ENCODE peak calls at places on chromosomes 1 and 21, in five cellular contexts. M is right atrium auricular region; D is CD4-positive, alpha-beta T cell; S is CD8-positive, alpha-beta T cell; V is neural progenitor cell. N is an unnamed sample. For H3K9me3, the result is how much of the 10 kb centered on the place peaks cover.

GRCh38 chr21:26177187-26177586 is 6.6 kb upstream of the APP start:
- DNase-seq in M (no peak), D (no peak), S (no peak), V (no peak), N (no peak)

GRCh38 chr1:101460709-101461108 is 223.9 kb downstream of the S1PR1 start:
- DNase-seq in M (no peak), D (no peak), S (no peak), V (no peak), N (no peak)

GRCh38 chr21:27564684-27565280 is 597.9 kb upstream of the ADAMTS5 start:
- DNase-seq in M (no peak), D (no peak), S (no peak), V (peak), N (no peak)

GRCh38 chr1:15219280-15220023 is 27.6 kb upstream of the FHAD1 start:
- DNase-seq in M (no peak), D (no peak), S (no peak), V (no peak), N (no peak)

GRCh38 chr1:1759456-1760344 is 18.6 kb downstream of the NADK start:
- DNase-seq in M (no peak), D (no peak), S (no peak), V (no peak), N (no peak)

GRCh38 chr1:223273511-223273910 is 90.5 kb downstream of the SUSD4 start:
- DNase-seq in M (no peak), D (no peak), S (no peak), V (no peak), N (no peak)

GRCh38 chr1:12615166-12615915 is 2.7 kb downstream of the DHRS3 start:
- DNase-seq in M (no peak), D (no peak), S (no peak), V (no peak), N (no peak)

GRCh38 chr1:206859082-206859491 is 6.3 kb upstream of the IL20 start:
- DNase-seq in M (no peak), D (no peak), S (no peak), V (no peak), N (no peak)

GRCh38 chr1:228400237-228400651 is 6.4 kb downstream of the TRIM11 start:
- DNase-seq in M (no peak), D (no peak), S (no peak), V (no peak), N (no peak)

GRCh38 chr1:181100015-181100905 is 11.8 kb downstream of the IER5 start:
- DNase-seq in M (no peak), D (no peak), S (no peak), V (peak), N (no peak)

GRCh38 chr21:40800126-40800525 is 46.8 kb downstream of the DSCAM start:
- DNase-seq in M (no peak), D (no peak), S (no peak), V (no peak), N (no peak)

GRCh38 chr1:155649689-155650088 is 38.9 kb downstream of the YY1AP1 start:
- DNase-seq in M (no peak), D (no peak), S (no peak), V (no peak), N (no peak)

GRCh38 chr21:35211767-35212166 is 162.7 kb upstream of the RUNX1 start:
- DNase-seq in M (no peak), D (no peak), S (no peak), V (no peak), N (no peak)

GRCh38 chr21:14306143-14306907 is 76.6 kb downstream of the HSPA13 start:
- DNase-seq in M (no peak), D (no peak), S (no peak), V (no peak), N (no peak)

GRCh38 chr1:236425031-236425663 is 31.1 kb downstream of the EDARADD start:
- DNase-seq in M (peak), D (no peak), S (peak), V (no peak), N (no peak)

GRCh38 chr1:233357595-233358446 is 30.3 kb downstream of the MAP3K21 start:
- DNase-seq in M (no peak), D (no peak), S (no peak), V (no peak), N (no peak)

GRCh38 chr1:214002060-214002459 is 14.3 kb downstream of the PROX1 start:
- DNase-seq in M (no peak), D (no peak), S (no peak), V (no peak), N (no peak)

GRCh38 chr1:243798726-243799125 is 51.3 kb downstream of the AKT3 start:
- DNase-seq in M (no peak), D (no peak), S (no peak), V (no peak), N (no peak)

GRCh38 chr21:45849651-45850050 is 131.9 kb upstream of the COL6A1 start:
- DNase-seq in M (no peak), D (no peak), S (no peak), V (no peak), N (no peak)

GRCh38 chr21:34020934-34021553 is 52.3 kb upstream of the MRPS6 start:
- DNase-seq in M (no peak), D (no peak), S (no peak), V (no peak), N (no peak)

GRCh38 chr1:211908453-211908852 is 77.9 kb upstream of the LPGAT1 start:
- DNase-seq in M (no peak), D (no peak), S (no peak), V (no peak), N (no peak)

GRCh38 chr1:21653744-21654100 is 15.4 kb downstream of the RAP1GAP start:
- DNase-seq in M (no peak), D (no peak), S (no peak), V (no peak), N (no peak)

GRCh38 chr1:177490240-177490639 is 319.5 kb downstream of the BRINP2 start:
- DNase-seq in M (no peak), D (no peak), S (no peak), V (no peak), N (no peak)

GRCh38 chr1:94602802-94603625 is 61.5 kb upstream of the F3 start:
- DNase-seq in M (no peak), D (no peak), S (no peak), V (no peak), N (no peak)

GRCh38 chr1:10671551-10672375 is 124.7 kb downstream of the CASZ1 start:
- DNase-seq in M (no peak), D (no peak), S (no peak), V (no peak), N (no peak)

GRCh38 chr1:29240986-29241385 is 4.7 kb downstream of the PTPRU start:
- DNase-seq in M (no peak), D (no peak), S (no peak), V (no peak), N (no peak)

GRCh38 chr1:9296850-9297249 is 4.2 kb downstream of the SPSB1 start:
- DNase-seq in M (peak), D (no peak), S (no peak), V (no peak), N (no peak)

GRCh38 chr1:2926447-2927055 is 94.7 kb upstream of the ACTRT2 start:
- DNase-seq in M (no peak), D (no peak), S (no peak), V (no peak), N (no peak)
- H3K9me3 ChIP-seq in M (under half), D (under half), S (under half), V (under half), N (under half)

GRCh38 chr1:152473887-152474537 is 36.6 kb upstream of the LCE5A start:
- DNase-seq in M (no peak), D (no peak), S (no peak), V (no peak), N (no peak)
- H3K9me3 ChIP-seq in M (under half), D (under half), S (under half), V (under half), N (under half)

DNA sequence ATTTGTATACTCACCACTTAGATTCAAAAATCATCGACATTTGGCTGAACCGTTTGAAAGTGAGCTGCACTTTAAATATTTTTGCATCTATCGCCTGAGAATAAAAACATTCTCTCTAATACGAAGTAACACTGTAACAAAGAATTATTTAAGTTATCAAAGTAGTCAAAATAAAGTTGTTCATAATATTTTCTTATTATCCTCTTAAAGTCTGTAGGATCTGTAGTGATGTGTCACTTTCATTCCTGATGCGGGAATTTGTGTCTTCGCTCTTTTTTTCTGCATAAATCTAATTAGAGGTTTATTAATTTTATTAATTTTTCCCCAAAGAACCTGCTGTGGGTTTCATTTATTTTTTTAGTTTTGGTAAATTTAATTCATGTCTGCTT is 74.8 kb downstream of the ETS2 start:
- DNase-seq in M (no peak), D (no peak), S (no peak), V (no peak), N (no peak)
- H3K9me3 ChIP-seq in M (under half), D (under half), S (under half), V (under half), N (under half)

DNA sequence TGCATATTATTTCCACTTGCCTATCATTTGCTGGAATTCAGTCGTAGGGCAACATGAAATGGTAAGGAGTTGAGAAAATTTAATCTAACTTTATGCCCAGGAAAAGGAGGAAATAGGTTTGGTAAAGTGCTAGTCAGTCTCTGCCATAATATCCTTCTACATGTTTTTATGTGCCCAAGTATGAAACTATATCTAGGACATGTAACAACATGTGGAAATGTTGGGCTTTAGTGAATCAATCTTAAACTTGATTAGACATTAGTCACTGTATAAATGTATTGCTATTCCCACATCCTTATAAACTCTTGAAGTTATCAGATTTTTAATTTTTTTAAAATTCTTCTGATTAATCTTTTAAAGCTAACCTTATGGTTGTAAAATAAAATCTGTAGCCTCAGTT is 204.7 kb upstream of the ZRANB2 start:
- DNase-seq in M (no peak), D (no peak), S (no peak), V (no peak), N (no peak)
- H3K9me3 ChIP-seq in M (under half), D (under half), S (under half), V (under half), N (under half)

DNA sequence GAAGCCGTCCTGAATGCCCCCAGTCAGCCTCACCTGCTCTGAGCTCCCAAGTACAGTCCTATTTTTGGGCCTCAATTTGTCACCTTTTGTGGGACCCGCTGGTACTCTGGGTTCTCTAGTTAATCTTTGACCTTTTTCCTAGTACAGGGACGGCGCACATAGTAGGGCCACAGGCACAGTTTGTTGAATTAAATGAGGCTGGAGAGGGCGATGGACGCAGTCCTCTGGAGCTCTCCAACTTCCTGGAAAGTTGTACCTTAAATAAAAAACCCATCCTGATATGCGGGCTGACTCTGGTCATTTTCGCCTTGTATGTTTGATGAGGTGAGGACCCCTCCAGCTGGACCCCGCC is 4.8 kb downstream of the FAM110D start:
- DNase-seq in M (no peak), D (no peak), S (no peak), V (no peak), N (no peak)
- H3K9me3 ChIP-seq in M (under half), D (under half), S (under half), V (under half), N (under half)

GRCh38 chr1:2989185-2989584 is 32.1 kb upstream of the ACTRT2 start:
- DNase-seq in M (no peak), D (no peak), S (no peak), V (no peak), N (no peak)

GRCh38 chr1:2986549-2987305 is 34.5 kb upstream of the ACTRT2 start:
- DNase-seq in M (no peak), D (no peak), S (no peak), V (no peak), N (no peak)

GRCh38 chr1:2985694-2986548 is 35.3 kb upstream of the ACTRT2 start:
- DNase-seq in M (no peak), D (no peak), S (no peak), V (no peak), N (no peak)

GRCh38 chr1:2988256-2988655 is 33.0 kb upstream of the ACTRT2 start:
- DNase-seq in M (no peak), D (no peak), S (no peak), V (no peak), N (no peak)

GRCh38 chr1:2987773-2988172 is 33.5 kb upstream of the ACTRT2 start:
- DNase-seq in M (no peak), D (no peak), S (no peak), V (no peak), N (no peak)
- H3K9me3 ChIP-seq in M (under half), D (under half), S (under half), V (under half), N (under half)

GRCh38 chr1:151902858-151903257 is 6.5 kb downstream of the THEM4 start:
- DNase-seq in M (no peak), D (no peak), S (no peak), V (no peak), N (no peak)
- H3K9me3 ChIP-seq in M (under half), D (under half), S (under half), V (under half), N (under half)